ENCODE peak calls at places on chromosome 10, in eight cellular contexts. C is colonic mucosa, O is body of pancreas, E is endothelial cell of umbilical vein, H is fibroblast of lung, F is kidney, Y is left lung, M is neuronal stem cell. S is an unnamed sample. For H3K4me1, the result is how much of the 10 kb centered on the place peaks cover.

GRCh38 chr10:70694410-70695179 is 22.3 kb downstream of the ADAMTS14 start:
- DNase-seq in C (no peak), O (no peak), E (no peak), H (peak), F (no peak), Y (no peak), M (no peak), S (no peak)

GRCh38 chr10:124629410-124629809 is 114.8 kb downstream of the FAM53B start:
- DNase-seq in C (no peak), O (no peak), E (no peak), H (no peak), F (no peak), Y (no peak), M (no peak), S (no peak)

GRCh38 chr10:18653112-18653511 is 1.7 kb upstream of the NSUN6 start:
- DNase-seq in C (no peak), O (no peak), E (no peak), H (no peak), F (no peak), Y (no peak), M (no peak), S (no peak)

GRCh38 chr10:108801775-108802516 is 1121.4 kb downstream of the XPNPEP1 start:
- DNase-seq in C (no peak), O (no peak), E (no peak), H (peak), F (no peak), Y (no peak), M (no peak), S (no peak)

GRCh38 chr10:130770018-130770630 is 541.4 kb downstream of the TCERG1L start:
- DNase-seq in C (no peak), O (no peak), E (no peak), H (no peak), F (peak), Y (no peak), M (no peak), S (no peak)

GRCh38 chr10:63761243-63761642 is 240.0 kb downstream of the REEP3 start:
- DNase-seq in C (no peak), O (no peak), E (no peak), H (no peak), F (no peak), Y (no peak), M (no peak), S (no peak)

GRCh38 chr10:131930586-131931330 is 29.9 kb downstream of the PPP2R2D start:
- DNase-seq in C (no peak), O (no peak), E (no peak), H (no peak), F (no peak), Y (no peak), M (no peak), S (no peak)

GRCh38 chr10:119655566-119656001 is 4.4 kb downstream of the BAG3 start:
- DNase-seq in C (peak), O (peak), E (peak), H (peak), F (peak), Y (no peak), M (no peak), S (peak)

GRCh38 chr10:88157981-88158465 is 294.6 kb downstream of the PTEN start:
- DNase-seq in C (no peak), O (no peak), E (peak), H (peak), F (no peak), Y (no peak), M (no peak), S (no peak)

GRCh38 chr10:71962915-71963314 is 1.3 kb upstream of the CHST3 start:
- DNase-seq in C (no peak), O (no peak), E (no peak), H (no peak), F (no peak), Y (no peak), M (no peak), S (no peak)

GRCh38 chr10:71963756-71964668 is at the start of gene CHST3:
- DNase-seq in C (peak), O (peak), E (peak), H (peak), F (peak), Y (peak), M (peak), S (no peak)

GRCh38 chr10:71961831-71962230 is 2.4 kb upstream of the CHST3 start:
- DNase-seq in C (no peak), O (no peak), E (no peak), H (no peak), F (no peak), Y (no peak), M (no peak), S (no peak)

GRCh38 chr10:71964669-71965515 is 697 bp downstream of the CHST3 start:
- DNase-seq in C (peak), O (peak), E (peak), H (peak), F (peak), Y (peak), M (no peak), S (no peak)

DNA sequence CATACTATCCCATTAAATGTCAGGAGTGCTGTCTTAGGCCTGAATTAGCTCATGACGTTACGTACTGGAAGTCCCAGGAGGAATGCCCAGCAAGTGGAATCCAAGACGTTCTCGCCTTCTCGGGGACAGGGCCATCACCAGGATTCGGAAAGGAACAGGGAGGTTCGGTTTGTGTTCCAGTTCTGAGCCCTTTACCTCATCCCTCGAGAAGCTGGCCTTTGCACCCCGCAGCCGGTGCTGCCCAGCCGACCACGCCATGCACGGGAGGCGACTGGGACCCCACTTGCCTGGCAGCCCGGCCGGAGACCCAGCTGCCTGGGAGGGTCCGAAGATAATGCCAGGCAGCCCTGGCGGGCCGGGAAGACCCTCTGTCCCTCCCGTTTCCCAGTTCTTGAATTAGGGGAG is 842 bp upstream of the CHST3 start:
- DNase-seq in C (no peak), O (no peak), E (no peak), H (no peak), F (peak), Y (no peak), M (no peak), S (no peak)
- H3K4me3 ChIP-seq in C (peak), O (no peak), E (no peak), H (no peak), F (peak), Y (peak), M (no peak), S (no peak)

DNA sequence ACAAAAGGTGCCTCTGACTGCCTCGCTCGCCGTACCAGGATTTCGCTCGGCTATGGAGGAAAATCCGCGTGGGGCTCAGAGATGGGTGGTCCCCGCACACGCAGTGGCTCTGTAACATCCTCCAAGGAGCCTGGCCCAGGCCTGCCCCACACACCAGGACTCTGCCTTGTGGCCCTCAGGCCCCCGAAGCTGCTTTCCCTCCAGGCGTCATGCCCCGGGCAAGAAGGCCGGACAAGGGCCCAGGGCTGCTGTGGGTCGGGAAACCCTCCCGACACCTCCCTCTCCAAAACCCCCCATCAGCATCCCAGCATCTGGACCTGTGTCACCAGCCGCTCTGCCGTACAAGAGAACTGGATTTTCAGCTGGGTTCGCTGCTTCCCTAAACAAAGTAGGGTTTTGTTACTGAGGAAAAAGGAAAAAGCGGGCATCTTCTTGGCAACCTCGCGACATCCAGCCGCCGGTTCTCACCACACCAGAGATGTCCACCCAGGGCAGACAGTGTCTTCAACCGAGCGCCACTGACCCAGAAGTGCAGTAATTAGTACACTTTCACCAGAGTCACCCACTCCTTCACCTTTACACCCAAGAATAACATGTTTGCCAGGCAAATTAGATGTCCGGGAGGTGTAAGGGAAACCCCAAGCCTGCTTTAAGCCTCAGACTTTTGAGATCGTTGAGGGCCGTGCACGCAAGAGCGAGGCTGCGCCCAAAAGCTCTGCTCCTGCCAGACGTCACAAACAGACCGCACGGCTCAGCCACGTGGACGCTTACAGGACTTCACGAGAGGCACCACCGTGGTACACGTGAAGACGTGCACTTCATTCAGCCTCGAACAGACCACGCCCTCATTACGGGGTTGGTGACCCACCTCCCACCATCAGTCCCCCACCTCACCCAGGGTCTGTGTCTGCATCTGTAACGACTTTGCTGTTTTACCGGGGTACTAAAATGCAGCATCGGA is 62.2 kb downstream of the DIP2C start:
- DNase-seq in C (no peak), O (no peak), E (no peak), H (no peak), F (no peak), Y (peak), M (no peak), S (no peak)
- H3K4me1 ChIP-seq in C (under half), O (under half), E (under half), H (under half), F (under half), Y (under half), M (under half), S (under half)

GRCh38 chr10:5643356-5643755 is 23.0 kb downstream of the ASB13 start:
- DNase-seq in C (no peak), O (no peak), E (no peak), H (peak), F (no peak), Y (no peak), M (no peak), S (no peak)
- H3K27ac ChIP-seq in C (no peak), O (no peak), E (no peak), H (no peak), F (no peak), Y (no peak), M (no peak), S (no peak)

DNA sequence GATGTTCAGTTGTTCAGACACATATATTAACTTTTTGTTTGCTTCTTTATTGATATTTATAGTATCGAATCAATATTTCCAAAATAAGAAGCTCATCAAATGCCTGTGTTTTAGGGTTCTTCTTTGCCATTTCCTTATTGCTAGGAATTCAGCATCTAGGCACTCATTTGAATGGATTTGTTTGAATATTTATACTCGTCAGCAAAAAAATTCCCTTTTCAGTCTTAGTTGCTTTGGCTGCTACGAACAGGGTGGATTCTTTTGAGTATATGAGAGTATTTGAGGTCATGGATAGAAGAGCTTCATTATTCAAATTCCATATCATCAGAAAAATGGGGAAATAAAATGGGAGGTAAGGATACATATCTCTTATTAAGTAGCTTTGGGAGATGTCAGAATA is 706.9 kb downstream of the NRG3 start:
- DNase-seq in C (no peak), O (no peak), E (no peak), H (no peak), F (no peak), Y (no peak), M (no peak), S (no peak)
- H3K4me3 ChIP-seq in C (no peak), O (no peak), E (no peak), H (no peak), F (no peak), Y (no peak), M (no peak), S (no peak)

DNA sequence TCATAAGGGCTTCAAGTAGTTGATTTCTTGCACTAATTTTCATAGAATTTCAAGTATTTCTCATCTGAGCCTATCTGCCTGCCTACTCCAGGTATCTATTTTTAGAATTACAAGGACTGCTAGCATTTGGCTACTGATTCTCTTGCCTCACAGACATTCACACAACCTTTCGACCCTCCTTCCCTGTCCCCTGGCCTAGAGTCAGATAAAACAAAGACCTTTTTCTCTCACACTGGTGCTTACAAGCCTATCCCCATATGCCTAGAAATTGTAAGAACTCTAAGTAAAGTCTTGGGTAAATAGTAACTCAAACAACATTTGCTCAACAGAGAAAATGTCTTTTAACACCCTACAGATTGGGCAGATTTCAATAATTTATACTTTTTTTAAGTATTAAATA is 6.3 kb downstream of the GPAM start:
- DNase-seq in C (no peak), O (no peak), E (no peak), H (no peak), F (no peak), Y (no peak), M (no peak), S (no peak)
- H3K4me1 ChIP-seq in C (under half), O (under half), E (under half), H (under half), F (under half), Y (under half), M (under half), S (under half)

DNA sequence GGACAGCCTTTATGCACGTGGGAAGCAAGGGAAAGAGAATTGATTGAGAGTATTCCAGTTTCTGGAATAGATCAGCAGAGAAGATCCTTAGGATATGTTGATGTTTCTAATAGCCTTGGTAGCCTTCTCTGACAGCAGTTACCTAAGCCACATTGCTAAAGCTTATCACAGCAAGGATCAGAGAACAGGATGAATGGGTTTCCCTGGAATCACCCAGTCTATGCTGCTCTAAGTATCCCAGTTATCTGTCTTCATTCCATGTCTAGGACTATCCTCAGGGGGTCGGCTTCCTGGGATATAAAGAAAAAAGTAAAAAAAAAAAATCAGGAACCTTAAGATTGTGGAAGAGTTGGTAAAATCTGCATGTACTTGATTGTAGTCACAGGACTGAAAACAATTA is 352.0 kb upstream of the AKR1E2 start:
- DNase-seq in C (no peak), O (no peak), E (no peak), H (no peak), F (no peak), Y (no peak), M (no peak), S (no peak)
- H3K27ac ChIP-seq in C (no peak), O (no peak), E (no peak), H (no peak), F (no peak), Y (no peak), M (no peak), S (no peak)

S was measured in CD4-positive, alpha-beta memory T cell.